ENCODE peak calls at places on chromosomes 1 and 21, in four cellular contexts. M is ascending aorta, E is astrocyte of the spinal cord, F is left ventricle myocardium inferior. H is an unnamed sample.

GRCh38 chr1:18936471-18936813 is 20.0 kb downstream of the IFFO2 start:
- DNase-seq in M (no peak), E (no peak), F (no peak), H (no peak)

GRCh38 chr1:202589190-202589680 is 121.0 kb downstream of the SYT2 start:
- DNase-seq in M (peak), E (peak), F (peak), H (peak)

GRCh38 chr1:174534789-174535188 is 87.0 kb downstream of the GPR52 start:
- DNase-seq in M (no peak), E (peak), F (no peak), H (no peak)

GRCh38 chr1:230149751-230150584 is 82.9 kb downstream of the GALNT2 start:
- DNase-seq in M (no peak), E (peak), F (no peak), H (no peak)

GRCh38 chr1:247857069-247857985 is at the start of gene TRIM58:
- DNase-seq in M (no peak), E (peak), F (no peak), H (no peak)

GRCh38 chr1:44803312-44804095 is 3.3 kb downstream of the PLK3 start:
- DNase-seq in M (no peak), E (no peak), F (peak), H (no peak)

GRCh38 chr1:225464851-225465792 is 37.3 kb upstream of the LBR start:
- DNase-seq in M (no peak), E (peak), F (no peak), H (no peak)

GRCh38 chr1:86421601-86422280 is 2.2 kb upstream of the CLCA2 start:
- DNase-seq in M (no peak), E (peak), F (no peak), H (no peak)

GRCh38 chr1:161743231-161743630 is 6.4 kb upstream of the DUSP12 start:
- DNase-seq in M (no peak), E (no peak), F (no peak), H (no peak)

GRCh38 chr1:173342766-173343165 is 134.4 kb upstream of the PRDX6 start:
- DNase-seq in M (no peak), E (no peak), F (no peak), H (no peak)

GRCh38 chr1:160795951-160796383 is at the start of gene LY9:
- DNase-seq in M (peak), E (no peak), F (no peak), H (no peak)

GRCh38 chr1:164559342-164560070 is 522 bp downstream of the PBX1 start:
- DNase-seq in M (no peak), E (peak), F (peak), H (no peak)

GRCh38 chr1:115282825-115283224 is 55.2 kb downstream of the NGF start:
- DNase-seq in M (peak), E (peak), F (peak), H (no peak)

GRCh38 chr1:176374967-176375569 is 87.9 kb upstream of the PAPPA2 start:
- DNase-seq in M (no peak), E (peak), F (peak), H (peak)

GRCh38 chr1:111238056-111238795 is 10.7 kb downstream of the CHI3L2 start:
- DNase-seq in M (no peak), E (no peak), F (no peak), H (no peak)

GRCh38 chr1:115656461-115657077 is 14.8 kb downstream of the VANGL1 start:
- DNase-seq in M (no peak), E (no peak), F (no peak), H (no peak)

GRCh38 chr1:187685338-187685737 is 856.6 kb downstream of the PLA2G4A start:
- DNase-seq in M (no peak), E (peak), F (no peak), H (no peak)

GRCh38 chr1:1004420-1004779 is 4.5 kb upstream of the HES4 start:
- DNase-seq in M (no peak), E (no peak), F (no peak), H (no peak)

GRCh38 chr21:33403786-33404571 is 766 bp downstream of the IFNGR2 start:
- DNase-seq in M (no peak), E (peak), F (peak), H (no peak)

GRCh38 chr1:179016694-179017382 is 8.9 kb upstream of the FAM20B start:
- DNase-seq in M (peak), E (peak), F (peak), H (peak)

GRCh38 chr1:86778510-86779218 is 74.3 kb downstream of the SH3GLB1 start:
- DNase-seq in M (no peak), E (peak), F (no peak), H (no peak)

GRCh38 chr1:107785506-107786213 is 179.3 kb downstream of the VAV3 start:
- DNase-seq in M (no peak), E (no peak), F (no peak), H (no peak)

GRCh38 chr1:220813013-220813412 is 26.3 kb downstream of the MTARC1 start:
- DNase-seq in M (no peak), E (no peak), F (no peak), H (no peak)

GRCh38 chr1:152104854-152105253 is 10.4 kb downstream of the TCHH start:
- DNase-seq in M (no peak), E (no peak), F (no peak), H (no peak)

GRCh38 chr1:94044290-94044790 is 76.6 kb downstream of the ABCA4 start:
- DNase-seq in M (no peak), E (no peak), F (peak), H (no peak)

GRCh38 chr21:14448784-14449183 is 65.8 kb upstream of the HSPA13 start:
- DNase-seq in M (no peak), E (no peak), F (no peak), H (no peak)

GRCh38 chr1:220810179-220810653 is 23.5 kb downstream of the MTARC1 start:
- DNase-seq in M (no peak), E (peak), F (peak), H (peak)

GRCh38 chr1:26582836-26583460 is 53.4 kb downstream of the RPS6KA1 start:
- DNase-seq in M (peak), E (peak), F (no peak), H (peak)

GRCh38 chr1:14549897-14550635 is 48.4 kb upstream of the KAZN start:
- DNase-seq in M (no peak), E (no peak), F (no peak), H (no peak)
- TF ChIP-seq CTCF in M (no peak), E (no peak), F (no peak), H (no peak)

GRCh38 chr1:148160048-148160395 is 7.9 kb upstream of the NBPF11 start:
- DNase-seq in M (no peak), E (no peak), F (no peak), H (no peak)
- TF ChIP-seq CTCF in M (no peak), E (no peak), F (no peak), H (no peak)

GRCh38 chr1:113809651-113810602 is 2.3 kb downstream of the RSBN1 start:
- DNase-seq in M (no peak), E (peak), F (no peak), H (no peak)

GRCh38 chr1:113813218-113813617 is 942 bp upstream of the RSBN1 start:
- DNase-seq in M (no peak), E (no peak), F (no peak), H (no peak)

GRCh38 chr1:113811888-113812660 is at the start of gene RSBN1:
- DNase-seq in M (peak), E (peak), F (peak), H (peak)

GRCh38 chr1:113811353-113811887 is 856 bp downstream of the RSBN1 start:
- DNase-seq in M (no peak), E (peak), F (no peak), H (peak)

GRCh38 chr1:113812661-113813135 is 422 bp upstream of the RSBN1 start:
- DNase-seq in M (no peak), E (no peak), F (no peak), H (no peak)
- TF ChIP-seq CTCF in M (no peak), E (no peak), F (no peak), H (no peak)

DNA sequence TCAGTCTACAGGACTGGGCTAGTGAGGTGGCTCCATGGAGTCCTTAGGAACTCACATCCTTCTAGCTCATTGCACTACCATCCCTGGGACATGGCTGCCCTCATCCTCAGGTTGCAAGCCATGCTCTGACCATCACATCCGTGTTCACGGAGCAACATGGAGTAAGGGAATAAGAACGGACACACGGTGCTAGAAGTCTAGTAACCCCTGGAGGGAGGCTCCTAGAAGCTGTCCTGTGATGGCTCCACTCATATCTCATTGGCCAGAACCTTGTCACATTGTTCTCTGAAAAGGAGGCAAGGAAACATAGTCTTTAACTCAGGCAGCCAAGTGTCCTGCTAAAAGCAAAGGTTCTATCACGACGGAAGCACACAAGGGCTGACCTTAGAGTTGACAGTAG is 3.9 kb downstream of the MRAP start:
- DNase-seq in M (no peak), E (no peak), F (no peak), H (no peak)
- TF ChIP-seq CTCF in M (no peak), E (no peak), F (no peak), H (no peak)

GRCh38 chr1:9845914-9846313 is 22.1 kb upstream of the CLSTN1 start:
- DNase-seq in M (no peak), E (no peak), F (no peak), H (no peak)

GRCh38 chr1:9847269-9847668 is 23.5 kb upstream of the CLSTN1 start:
- DNase-seq in M (no peak), E (no peak), F (no peak), H (no peak)

GRCh38 chr1:9844746-9845145 is 21.0 kb upstream of the CLSTN1 start:
- DNase-seq in M (no peak), E (no peak), F (no peak), H (no peak)

GRCh38 chr1:9848022-9848421 is 24.3 kb upstream of the CLSTN1 start:
- DNase-seq in M (no peak), E (no peak), F (no peak), H (no peak)

GRCh38 chr1:9846611-9847171 is 22.9 kb upstream of the CLSTN1 start:
- DNase-seq in M (no peak), E (no peak), F (no peak), H (no peak)
- TF ChIP-seq CTCF in M (no peak), E (no peak), F (no peak), H (no peak)

DNA sequence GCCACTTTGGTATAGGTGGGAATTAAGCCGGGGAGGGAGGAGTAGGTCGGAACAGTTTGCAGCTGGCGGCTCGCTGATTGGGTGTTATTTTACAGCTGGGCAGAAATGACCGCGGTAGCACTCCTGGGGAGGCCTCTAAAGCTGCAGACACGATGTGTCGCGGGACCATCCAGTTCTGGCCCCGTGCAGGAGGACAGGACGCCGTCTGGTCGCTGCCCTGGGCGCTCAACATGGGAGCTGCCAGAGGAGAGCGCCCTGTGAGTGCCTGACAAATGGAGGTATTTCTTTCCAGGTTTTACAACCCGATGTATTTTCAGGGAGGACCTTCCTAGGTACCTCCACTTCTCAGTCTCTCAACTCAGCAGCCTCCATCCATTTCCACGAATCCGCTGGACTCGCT is 46.2 kb downstream of the CDC7 start:
- DNase-seq in M (no peak), E (no peak), F (no peak), H (no peak)
- TF ChIP-seq CTCF in M (no peak), E (no peak), F (peak), H (no peak)

H was measured in omental fat pad.